ENCODE peak calls at places on chromosomes 2 and 18, in four cellular contexts. X is stimulated activated CD4-positive, alpha-beta T cell treated with anti-CD3 and anti-CD28 coated beads, TNF-alpha, amount 100 ng/mL, for 48 hours; I is stimulated activated naive CD8-positive, alpha-beta T cell treated with anti-CD3 and anti-CD28 coated beads, Interleukin-15, Interleukin-2, amounts not matched to agents 100 U/mL and 50 U/mL, for 24 hours; U is activated CD4-positive, alpha-beta T cell treated with anti-CD3 and anti-CD28 coated beads for 36 hours. Y is an unnamed sample.

GRCh38 chr2:207133862-207134519 is 31.8 kb downstream of the KLF7 start:
- DNase-seq in X (no peak), I (no peak), U (no peak), Y (peak)

GRCh38 chr2:3151153-3151918 is 226.3 kb downstream of the EIPR1 start:
- DNase-seq in X (no peak), I (no peak), U (no peak), Y (no peak)

GRCh38 chr2:197803033-197803444 is 1.4 kb upstream of the PLCL1 start:
- DNase-seq in X (no peak), I (no peak), U (peak), Y (peak)

GRCh38 chr2:238108423-238109201 is 8.5 kb downstream of the ESPNL start:
- DNase-seq in X (no peak), I (peak), U (peak), Y (peak)

GRCh38 chr2:7725132-7725849 is 808.1 kb downstream of the RNF144A start:
- DNase-seq in X (no peak), I (no peak), U (peak), Y (no peak)

GRCh38 chr2:236830931-236831330 is 254.8 kb upstream of the COPS8 start:
- DNase-seq in X (no peak), I (no peak), U (no peak), Y (no peak)

GRCh38 chr2:38601061-38601460 is 1.7 kb downstream of the HNRNPLL start:
- DNase-seq in X (no peak), I (no peak), U (no peak), Y (no peak)

GRCh38 chr2:237473474-237474453 is 13.3 kb upstream of the MLPH start:
- DNase-seq in X (no peak), I (no peak), U (no peak), Y (no peak)

GRCh38 chr2:47006374-47007220 is 91.0 kb upstream of the MCFD2 start:
- DNase-seq in X (no peak), I (no peak), U (no peak), Y (peak)

GRCh38 chr18:3623769-3624545 is 174.0 kb downstream of the TGIF1 start:
- DNase-seq in X (no peak), I (peak), U (peak), Y (peak)

GRCh38 chr2:191832668-191833067 is 14.2 kb downstream of the CAVIN2 start:
- DNase-seq in X (no peak), I (no peak), U (no peak), Y (no peak)

GRCh38 chr2:156476516-156477206 is 40.5 kb downstream of the GPD2 start:
- DNase-seq in X (no peak), I (no peak), U (peak), Y (no peak)

GRCh38 chr2:108928660-108929377 is 60.2 kb downstream of the EDAR start:
- DNase-seq in X (no peak), I (no peak), U (no peak), Y (no peak)

GRCh38 chr2:179263460-179264237 is 983 bp downstream of the SESTD1 start:
- DNase-seq in X (no peak), I (peak), U (peak), Y (peak)

GRCh38 chr2:152875832-152876669 is 157.6 kb downstream of the ARL6IP6 start:
- DNase-seq in X (no peak), I (no peak), U (no peak), Y (no peak)

GRCh38 chr2:206477296-206477695 is 34.0 kb downstream of the ADAM23 start:
- DNase-seq in X (no peak), I (no peak), U (no peak), Y (no peak)

GRCh38 chr2:85605406-85606115 is 3.1 kb upstream of the TMEM150A start:
- DNase-seq in X (no peak), I (no peak), U (no peak), Y (no peak)

GRCh38 chr2:181517685-181518301 is 60.6 kb downstream of the ITGA4 start:
- DNase-seq in X (no peak), I (no peak), U (no peak), Y (no peak)